ENCODE peak calls at places on chromosomes 11 and 22, in six cellular contexts. G is left colon; U is stimulated activated naive B cell treated with anti-CD40 and anti-IgM and Interleukin-4, amounts not matched to agents 10 μg/mL and 1 μg/mL and 100 μg/mL, for 72 hours; H is activated naive CD8-positive, alpha-beta T cell treated with anti-CD3 and anti-CD28 coated beads, Interleukin-2, amount 50 U/mL, for 24 hours; K is activated CD8-positive, alpha-beta T cell treated with anti-CD3 and anti-CD28 coated beads for 36 hours; O is HCT116. E is an unnamed sample.

GRCh38 chr11:60367009-60367408 is 11.3 kb upstream of the MS4A7 start:
- ATAC-seq in K (peak; percentile 39), G (no peak), U (peak; percentile 76), H (peak; percentile 50), O (no peak), E (peak; percentile 83)

GRCh38 chr11:5992604-5993251 is 5.9 kb upstream of the OR52L1 start:
- ATAC-seq in U (no peak), G (peak; percentile 42), H (no peak), O (peak; percentile 82), K (no peak), E (no peak)

GRCh38 chr22:42792909-42793847 is 63.9 kb downstream of the ARFGAP3 start:
- ATAC-seq in H (no peak), K (no peak), G (peak; percentile 24), U (no peak), O (peak; percentile 13), E (peak; percentile 10)

GRCh38 chr22:41910050-41910598 is 4.8 kb downstream of the SHISA8 start:
- ATAC-seq in G (peak; percentile 14), H (no peak), O (no peak), K (peak; percentile 1), U (no peak), E (no peak)

GRCh38 chr11:62889484-62890437 is 9.1 kb downstream of the SLC3A2 start:
- ATAC-seq in O (peak; percentile 61), U (peak; percentile 34), G (peak; percentile 83), K (peak; percentile 29), H (peak; percentile 6), E (no peak)

GRCh38 chr11:6812391-6813005 is 13.0 kb upstream of the OR6A2 start:
- ATAC-seq in K (peak; percentile 99), U (peak; percentile 73), G (peak; percentile 57), H (peak; percentile 84), O (peak; percentile 94), E (peak; percentile 64)

GRCh38 chr11:44761546-44761961 is 34.8 kb downstream of the TSPAN18 start:
- ATAC-seq in O (no peak), G (peak; percentile 41), K (no peak), H (no peak), U (no peak), E (no peak)

GRCh38 chr11:89491141-89491690 is at the start of gene NOX4:
- ATAC-seq in O (no peak), G (no peak), H (peak; percentile 33), K (no peak), U (no peak), E (peak; percentile 27)

GRCh38 chr22:42844756-42845155 is 12.3 kb downstream of the ARFGAP3 start:
- ATAC-seq in U (no peak), G (peak; percentile 80), K (no peak), O (peak; percentile 83), H (no peak), E (no peak)

GRCh38 chr11:95241673-95242072 is 10.7 kb upstream of the SESN3 start:
- ATAC-seq in K (no peak), G (peak; percentile 40), U (peak; percentile 59), O (no peak), H (no peak), E (peak; percentile 83)

GRCh38 chr11:44602810-44603410 is 37.4 kb downstream of the CD82 start:
- ATAC-seq in U (no peak), O (no peak), K (no peak), H (no peak), G (no peak), E (no peak)

GRCh38 chr11:79237676-79238075 is 203.2 kb downstream of the TENM4 start:
- ATAC-seq in O (no peak), G (no peak), K (no peak), U (no peak), H (no peak), E (no peak)

GRCh38 chr11:120244966-120245365 is 5.0 kb downstream of the POU2F3 start:
- ATAC-seq in G (no peak), K (no peak), U (no peak), O (no peak), H (no peak), E (no peak)

GRCh38 chr22:44755956-44756361 is 3.6 kb downstream of the ARHGAP8 start:
- ATAC-seq in G (peak; percentile 49), H (no peak), O (peak; percentile 65), U (no peak), K (no peak), E (no peak)

E was measured in stimulated activated memory B cell treated with anti-CD40 and anti-IgM and Interleukin-4, amounts not matched to agents 10 μg/mL and 1 μg/mL and 100 μg/mL, for 72 hours.